ENCODE peak calls at places on chromosomes 11 and 22, in eight cellular contexts. P is right lobe of liver, H is spleen, G is GM12865, J is OCI-LY7, O is right atrium auricular region, F is heart left ventricle, E is sigmoid colon. Q is an unnamed sample.

GRCh38 chr22:46443850-46444389 is 93.5 kb downstream of the CELSR1 start:
- DNase-seq in H (no peak), P (no peak), E (no peak), O (no peak), J (no peak), F (no peak), G (no peak), Q (no peak)

GRCh38 chr22:40157546-40157945 is 20.2 kb upstream of the TNRC6B start:
- DNase-seq in P (no peak), F (no peak), J (no peak), H (no peak), G (no peak), O (no peak), E (no peak), Q (no peak)

GRCh38 chr11:76236092-76237026 is 30.1 kb upstream of the WNT11 start:
- DNase-seq in E (peak; percentile 86), H (peak; percentile 89), O (peak; percentile 73), P (no peak), G (peak; percentile 75), J (no peak), F (peak; percentile 83), Q (peak; percentile 57)

GRCh38 chr11:27158763-27159679 is 118.4 kb downstream of the BBOX1 start:
- DNase-seq in J (peak; percentile 71), E (peak; percentile 77), O (no peak), F (no peak), P (no peak), H (no peak), G (peak; percentile 60), Q (peak; percentile 81)

GRCh38 chr11:783581-784015 is 6.3 kb downstream of the CEND1 start:
- DNase-seq in F (peak; percentile 85), H (peak; percentile 80), P (no peak), E (peak; percentile 86), O (peak; percentile 83), J (no peak), G (no peak), Q (peak; percentile 87)

GRCh38 chr22:24119476-24119875 is 61.8 kb upstream of the SUSD2 start:
- DNase-seq in E (no peak), G (no peak), O (no peak), P (no peak), F (peak; percentile 47), H (no peak), J (no peak), Q (no peak)

GRCh38 chr22:29727248-29727551 is 7.4 kb downstream of the CABP7 start:
- DNase-seq in J (peak; percentile 30), G (peak; percentile 20), P (peak; percentile 59), E (no peak), H (no peak), O (no peak), F (no peak), Q (peak; percentile 30)

GRCh38 chr22:19429950-19430889 is 1.3 kb downstream of the HIRA start:
- DNase-seq in F (no peak), P (peak; percentile 87), E (no peak), G (peak; percentile 60), H (no peak), J (peak; percentile 69), O (no peak), Q (peak; percentile 50)

GRCh38 chr22:30313527-30314385 is 13.0 kb downstream of the TBC1D10A start:
- DNase-seq in O (no peak), P (no peak), E (no peak), F (no peak), G (no peak), J (no peak), H (no peak), Q (peak; percentile 65)

GRCh38 chr11:13380731-13381130 is 82.3 kb downstream of the BTBD10 start:
- DNase-seq in P (no peak), H (no peak), J (no peak), E (no peak), O (no peak), G (no peak), F (no peak), Q (no peak)

GRCh38 chr11:6637871-6638270 is 17.7 kb downstream of the DCHS1 start:
- DNase-seq in E (peak; percentile 70), J (no peak), P (peak; percentile 77), G (no peak), H (no peak), O (no peak), F (no peak), Q (no peak)

GRCh38 chr11:113401718-113402117 is 14.1 kb downstream of the ANKK1 start:
- DNase-seq in J (no peak), O (peak; percentile 61), H (no peak), P (no peak), G (no peak), F (peak; percentile 83), E (no peak), Q (peak; percentile 96)

GRCh38 chr11:70650075-70650909 is 252.0 kb downstream of the CTTN start:
- DNase-seq in F (no peak), O (no peak), G (peak; percentile 62), P (peak; percentile 63), H (no peak), E (no peak), J (peak; percentile 64), Q (peak; percentile 71)

GRCh38 chr11:19498986-19499669 is 213.5 kb upstream of the NAV2 start:
- DNase-seq in H (no peak), J (no peak), P (no peak), O (no peak), E (no peak), F (no peak), G (no peak), Q (peak; percentile 15)

GRCh38 chr11:14643697-14644395 is at the start of gene PDE3B:
- DNase-seq in J (peak; percentile 4), F (peak; percentile 91), P (peak; percentile 94), H (peak; percentile 95), E (peak; percentile 93), G (peak; percentile 90), O (peak; percentile 77), Q (peak; percentile 39)
- TF ChIP-seq CTCF in J (no peak), F (no peak), P (peak; percentile 15), H (no peak), E (no peak), G (no peak), O (peak; percentile 39), Q (no peak)

DNA sequence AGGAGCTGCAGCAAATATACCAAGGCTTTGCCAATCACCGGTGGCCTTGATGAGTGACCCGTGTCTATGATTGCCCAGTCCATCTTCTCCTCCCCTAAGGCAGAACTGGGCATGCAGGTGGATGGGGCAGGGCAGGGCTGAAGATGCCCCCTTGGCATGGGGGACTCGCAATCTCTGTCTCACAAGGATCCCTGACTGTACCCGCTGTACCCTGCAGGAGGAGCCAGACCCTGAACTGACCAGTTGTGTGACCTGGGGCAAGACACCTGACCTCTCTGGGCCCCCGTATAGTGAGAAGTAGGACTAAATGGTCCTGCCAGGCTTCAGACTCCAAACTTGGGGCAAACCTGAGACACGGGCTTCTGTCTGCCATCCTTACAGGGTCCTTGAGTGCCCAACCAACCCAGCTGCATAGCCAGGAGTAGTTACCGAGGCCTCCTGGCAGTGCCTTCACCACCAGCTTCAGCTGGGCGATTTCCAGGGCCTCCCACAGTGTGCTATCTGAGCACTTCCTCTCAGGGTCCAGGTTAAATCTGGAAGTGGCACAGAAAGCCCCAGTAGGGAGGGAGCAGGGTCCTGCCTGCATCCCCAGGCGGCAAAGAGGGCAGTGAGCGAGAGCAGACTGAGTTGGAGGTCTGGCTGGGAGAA is 6.4 kb upstream of the KCNJ11 start:
- DNase-seq in P (no peak), F (no peak), O (no peak), H (no peak), E (no peak), J (no peak), G (no peak), Q (no peak)
- TF ChIP-seq CTCF in P (no peak), F (no peak), O (no peak), H (no peak), E (no peak), J (no peak), G (no peak), Q (no peak)

GRCh38 chr11:25734592-25735211 is 597.2 kb upstream of the ANO3 start:
- DNase-seq in F (no peak), H (no peak), O (no peak), G (peak; percentile 3), J (peak; percentile 17), E (no peak), P (no peak), Q (peak; percentile 58)
- TF ChIP-seq CTCF in F (peak; percentile 22), H (no peak), O (peak; percentile 31), G (peak; percentile 18), J (peak; percentile 75), E (no peak), P (peak; percentile 36), Q (peak; percentile 51)

GRCh38 chr11:47233989-47234668 is 14.5 kb downstream of the ACP2 start:
- DNase-seq in F (peak; percentile 24), G (no peak), J (peak; percentile 41), O (no peak), H (no peak), P (no peak), E (no peak), Q (peak; percentile 71)
- TF ChIP-seq CTCF in F (peak; percentile 34), G (no peak), J (peak; percentile 66), O (peak; percentile 56), H (no peak), P (peak; percentile 52), E (peak; percentile 22), Q (peak; percentile 23)

GRCh38 chr11:131037873-131038272 is 121.6 kb upstream of the SNX19 start:
- DNase-seq in E (no peak), O (no peak), J (no peak), H (no peak), P (no peak), F (no peak), G (no peak), Q (no peak)
- TF ChIP-seq CTCF in E (no peak), O (no peak), J (no peak), H (no peak), P (no peak), F (no peak), G (no peak), Q (no peak)

GRCh38 chr22:42111798-42112197 is 18.8 kb downstream of the CYP2D6 start:
- DNase-seq in G (no peak), J (no peak), O (no peak), H (no peak), F (no peak), E (no peak), P (no peak), Q (no peak)
- TF ChIP-seq CTCF in G (no peak), J (no peak), O (no peak), H (no peak), F (no peak), E (no peak), P (no peak), Q (no peak)

DNA sequence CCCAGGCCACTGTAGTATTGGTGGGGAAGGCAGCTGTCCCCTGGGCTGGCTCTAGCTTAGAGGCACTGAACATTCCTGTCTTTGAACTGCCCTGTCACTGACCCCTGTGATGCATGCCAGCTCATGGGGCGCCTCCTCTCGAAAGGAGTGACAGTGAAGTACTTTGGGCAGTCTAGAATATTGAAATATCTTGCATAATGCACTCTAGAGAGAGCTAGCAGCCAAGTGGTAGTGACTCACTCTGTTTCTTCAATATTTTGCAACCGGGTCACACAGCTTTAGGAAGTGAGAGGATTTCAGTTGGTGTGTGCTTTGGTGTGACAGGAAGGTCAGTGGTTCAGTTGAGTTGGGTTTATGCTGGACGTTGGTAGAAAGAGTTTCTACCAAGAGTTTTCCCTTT is 35.5 kb upstream of the ST14 start:
- DNase-seq in O (peak; percentile 87), E (peak; percentile 86), G (peak; percentile 13), H (peak; percentile 90), P (peak; percentile 90), F (peak; percentile 81), J (no peak), Q (peak; percentile 91)
- TF ChIP-seq CTCF in O (no peak), E (no peak), G (no peak), H (no peak), P (no peak), F (no peak), J (no peak), Q (peak; percentile 5)